ENCODE peak calls at places on chromosomes 11 and 22, in eight cellular contexts. F, U, A, P, G, B, O and H are unnamed samples.

GRCh38 chr11:121119444-121119843 is 18.4 kb downstream of the TECTA start:
- DNase-seq in F (no peak), U (no peak), A (no peak), P (no peak), G (no peak), B (no peak), O (no peak), H (peak)

GRCh38 chr22:49811014-49811791 is 16.5 kb downstream of the BRD1 start:
- DNase-seq in F (no peak), U (no peak), A (no peak), P (no peak), G (no peak), B (no peak), O (peak), H (no peak)

GRCh38 chr11:65053826-65054503 is 4.4 kb downstream of the NAALADL1 start:
- DNase-seq in F (no peak), U (no peak), A (no peak), P (no peak), G (no peak), B (no peak), O (no peak), H (no peak)

GRCh38 chr11:24679686-24680318 is 182.9 kb downstream of the LUZP2 start:
- DNase-seq in F (no peak), U (no peak), A (no peak), P (peak), G (no peak), B (no peak), O (no peak), H (no peak)

GRCh38 chr11:3986301-3986700 is 108.3 kb upstream of the RRM1 start:
- DNase-seq in F (no peak), U (no peak), A (no peak), P (no peak), G (no peak), B (no peak), O (no peak), H (no peak)

GRCh38 chr11:64793271-64794160 is 9.5 kb downstream of the MAP4K2 start:
- DNase-seq in F (no peak), U (no peak), A (peak), P (no peak), G (no peak), B (no peak), O (peak), H (no peak)

GRCh38 chr11:64267207-64267945 is 16.0 kb downstream of the PLCB3 start:
- DNase-seq in F (no peak), U (no peak), A (no peak), P (no peak), G (peak), B (no peak), O (no peak), H (no peak)

GRCh38 chr11:1659478-1659877 is 29.9 kb downstream of the KRTAP5-5 start:
- DNase-seq in F (no peak), U (no peak), A (no peak), P (no peak), G (no peak), B (no peak), O (peak), H (no peak)

GRCh38 chr11:76369406-76369805 is 11.5 kb downstream of the THAP12 start:
- DNase-seq in F (no peak), U (no peak), A (no peak), P (no peak), G (peak), B (no peak), O (no peak), H (no peak)

GRCh38 chr22:49656291-49656851 is 171.3 kb downstream of the BRD1 start:
- DNase-seq in F (no peak), U (no peak), A (peak), P (no peak), G (no peak), B (no peak), O (peak), H (no peak)

GRCh38 chr11:47345890-47346563 is 6.5 kb downstream of the MYBPC3 start:
- DNase-seq in F (no peak), U (no peak), A (peak), P (no peak), G (no peak), B (no peak), O (no peak), H (no peak)

GRCh38 chr11:116135897-116136296 is 631.7 kb upstream of the CADM1 start:
- DNase-seq in F (no peak), U (no peak), A (no peak), P (no peak), G (no peak), B (no peak), O (no peak), H (no peak)

GRCh38 chr11:128764617-128765095 is 70.8 kb downstream of the FLI1 start:
- DNase-seq in F (no peak), U (no peak), A (no peak), P (no peak), G (peak), B (peak), O (peak), H (no peak)

GRCh38 chr11:36376888-36377758 is 81.0 kb downstream of the PRR5L start:
- DNase-seq in F (no peak), U (peak), A (peak), P (no peak), G (peak), B (peak), O (peak), H (peak)

GRCh38 chr22:30610299-30610698 is 3.3 kb downstream of the TCN2 start:
- DNase-seq in F (no peak), U (no peak), A (peak), P (no peak), G (no peak), B (peak), O (peak), H (peak)

GRCh38 chr11:56333156-56333555 is 12.7 kb upstream of the OR8K1 start:
- DNase-seq in F (no peak), U (no peak), A (no peak), P (no peak), G (no peak), B (no peak), O (no peak), H (no peak)

GRCh38 chr11:130817608-130817944 is 98.7 kb downstream of the SNX19 start:
- DNase-seq in F (no peak), U (no peak), A (no peak), P (no peak), G (no peak), B (no peak), O (no peak), H (no peak)

GRCh38 chr11:45652781-45653180 is 12.6 kb downstream of the CHST1 start:
- DNase-seq in F (no peak), U (no peak), A (no peak), P (no peak), G (peak), B (no peak), O (no peak), H (no peak)

GRCh38 chr22:49368221-49368975 is 459.3 kb downstream of the BRD1 start:
- DNase-seq in F (no peak), U (no peak), A (no peak), P (no peak), G (peak), B (no peak), O (peak), H (no peak)

GRCh38 chr22:24981656-24982055 is 29.1 kb downstream of the KIAA1671 start:
- DNase-seq in F (no peak), U (no peak), A (no peak), P (no peak), G (no peak), B (no peak), O (no peak), H (no peak)

GRCh38 chr22:29083576-29084566 is 11.0 kb downstream of the KREMEN1 start:
- DNase-seq in F (no peak), U (no peak), A (no peak), P (no peak), G (no peak), B (no peak), O (peak), H (peak)

GRCh38 chr11:73199446-73199845 is 18.6 kb upstream of the P2RY2 start:
- DNase-seq in F (no peak), U (no peak), A (no peak), P (no peak), G (no peak), B (no peak), O (peak), H (no peak)

GRCh38 chr22:31622980-31623379 is 39.0 kb downstream of the PISD start:
- DNase-seq in F (no peak), U (no peak), A (no peak), P (no peak), G (no peak), B (no peak), O (no peak), H (no peak)

GRCh38 chr11:130849215-130849568 is 67.1 kb downstream of the SNX19 start:
- DNase-seq in F (no peak), U (no peak), A (no peak), P (no peak), G (no peak), B (no peak), O (no peak), H (no peak)

GRCh38 chr11:61126266-61126665 is 24.0 kb downstream of the CD5 start:
- DNase-seq in F (no peak), U (no peak), A (peak), P (no peak), G (no peak), B (no peak), O (no peak), H (no peak)

GRCh38 chr11:130524132-130524790 is 75.8 kb downstream of the ADAMTS15 start:
- DNase-seq in F (no peak), U (no peak), A (no peak), P (no peak), G (no peak), B (no peak), O (no peak), H (no peak)

GRCh38 chr11:15224466-15224865 is 109.7 kb downstream of the INSC start:
- DNase-seq in F (no peak), U (no peak), A (no peak), P (no peak), G (no peak), B (no peak), O (no peak), H (no peak)

GRCh38 chr22:37661160-37661924 is 2.8 kb downstream of the PDXP start:
- DNase-seq in F (no peak), U (no peak), A (no peak), P (peak), G (no peak), B (no peak), O (no peak), H (peak)

GRCh38 chr11:15558513-15559181 is 443.9 kb downstream of the INSC start:
- DNase-seq in F (no peak), U (no peak), A (no peak), P (no peak), G (no peak), B (no peak), O (no peak), H (no peak)

GRCh38 chr22:37378642-37379058 is 48.6 kb downstream of the ELFN2 start:
- DNase-seq in F (no peak), U (no peak), A (no peak), P (no peak), G (no peak), B (no peak), O (no peak), H (no peak)

GRCh38 chr11:30984442-30984816 is 385.1 kb downstream of the DCDC1 start:
- DNase-seq in F (no peak), U (no peak), A (no peak), P (no peak), G (no peak), B (no peak), O (no peak), H (no peak)

GRCh38 chr11:72223615-72224586 is 666 bp upstream of the INPPL1 start:
- DNase-seq in F (no peak), U (peak), A (peak), P (no peak), G (peak), B (no peak), O (peak), H (no peak)

GRCh38 chr22:43110927-43111623 is 525 bp downstream of the BIK start:
- DNase-seq in F (no peak), U (no peak), A (peak), P (no peak), G (peak), B (no peak), O (peak), H (no peak)

GRCh38 chr11:72751293-72752087 is 718 bp downstream of the ARAP1 start:
- DNase-seq in F (no peak), U (no peak), A (no peak), P (no peak), G (no peak), B (no peak), O (no peak), H (no peak)